ENCODE peak calls at places on chromosome 22, in seven cellular contexts. Z is A549, X is tibial nerve, G is uterus, U is AG10803, S is sigmoid colon, A is kidney. T is an unnamed sample.

GRCh38 chr22:24445481-24446290 is 18.3 kb downstream of the ADORA2A start:
- DNase-seq in Z (no peak), X (no peak), G (no peak), U (no peak), S (no peak), A (peak; percentile 52), T (peak; percentile 66)

GRCh38 chr22:44658371-44658953 is 43.5 kb upstream of the PRR5 start:
- DNase-seq in Z (no peak), X (no peak), G (peak; percentile 41), U (peak; percentile 94), S (peak; percentile 84), A (peak; percentile 74), T (no peak)

GRCh38 chr22:29157759-29158535 is 47.7 kb upstream of the EMID1 start:
- DNase-seq in Z (peak; percentile 25), X (no peak), G (no peak), U (no peak), S (peak; percentile 34), A (peak; percentile 29), T (peak; percentile 29)

GRCh38 chr22:42800731-42801536 is 56.1 kb downstream of the ARFGAP3 start:
- DNase-seq in Z (no peak), X (no peak), G (no peak), U (no peak), S (no peak), A (no peak), T (peak; percentile 49)

GRCh38 chr22:40345801-40346177 is 511 bp upstream of the ADSL start:
- DNase-seq in Z (no peak), X (no peak), G (no peak), U (peak; percentile 33), S (no peak), A (peak; percentile 79), T (no peak)

GRCh38 chr22:20464096-20464614 is 26.5 kb upstream of the SCARF2 start:
- DNase-seq in Z (no peak), X (no peak), G (no peak), U (no peak), S (no peak), A (peak; percentile 57), T (no peak)

GRCh38 chr22:42962295-42963230 is 52.4 kb downstream of the PACSIN2 start:
- DNase-seq in Z (peak; percentile 27), X (no peak), G (no peak), U (peak; percentile 35), S (no peak), A (peak; percentile 87), T (no peak)

GRCh38 chr22:39748877-39749276 is 144.7 kb downstream of the ENTHD1 start:
- DNase-seq in Z (no peak), X (no peak), G (no peak), U (peak; percentile 18), S (no peak), A (no peak), T (no peak)

GRCh38 chr22:33529424-33530113 is 390.7 kb downstream of the LARGE1 start:
- DNase-seq in Z (no peak), X (no peak), G (peak; percentile 44), U (peak; percentile 47), S (no peak), A (no peak), T (no peak)

GRCh38 chr22:31619611-31620300 is 42.3 kb downstream of the PISD start:
- DNase-seq in Z (no peak), X (no peak), G (no peak), U (no peak), S (no peak), A (no peak), T (no peak)

GRCh38 chr22:49450521-49450920 is 377.2 kb downstream of the BRD1 start:
- DNase-seq in Z (no peak), X (no peak), G (no peak), U (no peak), S (no peak), A (no peak), T (no peak)

GRCh38 chr22:49453816-49454215 is 373.9 kb downstream of the BRD1 start:
- DNase-seq in Z (no peak), X (no peak), G (no peak), U (no peak), S (no peak), A (no peak), T (no peak)

GRCh38 chr22:49451070-49451840 is 376.4 kb downstream of the BRD1 start:
- DNase-seq in Z (no peak), X (no peak), G (no peak), U (no peak), S (no peak), A (no peak), T (no peak)

GRCh38 chr22:49454726-49455125 is 372.9 kb downstream of the BRD1 start:
- DNase-seq in Z (no peak), X (no peak), G (no peak), U (no peak), S (no peak), A (no peak), T (no peak)

GRCh38 chr22:49452362-49452946 is 375.2 kb downstream of the BRD1 start:
- DNase-seq in Z (no peak), X (no peak), G (no peak), U (no peak), S (no peak), A (no peak), T (no peak)
- H3K4me3 ChIP-seq in Z (no peak overlapping the region), X (no peak overlapping the region), G (no peak overlapping the region), U (no peak overlapping the region), S (no peak overlapping the region), A (no peak overlapping the region), T (no peak overlapping the region)

GRCh38 chr22:35230839-35231584 is 26.3 kb upstream of the HMGXB4 start:
- DNase-seq in Z (peak; percentile 48), X (no peak), G (no peak), U (no peak), S (no peak), A (no peak), T (no peak)

GRCh38 chr22:35231585-35232084 is 25.7 kb upstream of the HMGXB4 start:
- DNase-seq in Z (peak; percentile 78), X (no peak), G (peak; percentile 28), U (peak; percentile 52), S (no peak), A (peak; percentile 78), T (no peak)

GRCh38 chr22:35227248-35227647 is 30.0 kb upstream of the HMGXB4 start:
- DNase-seq in Z (no peak), X (no peak), G (no peak), U (no peak), S (no peak), A (no peak), T (no peak)

GRCh38 chr22:35229865-35230264 is 27.4 kb upstream of the HMGXB4 start:
- DNase-seq in Z (no peak), X (no peak), G (no peak), U (no peak), S (no peak), A (no peak), T (no peak)

DNA sequence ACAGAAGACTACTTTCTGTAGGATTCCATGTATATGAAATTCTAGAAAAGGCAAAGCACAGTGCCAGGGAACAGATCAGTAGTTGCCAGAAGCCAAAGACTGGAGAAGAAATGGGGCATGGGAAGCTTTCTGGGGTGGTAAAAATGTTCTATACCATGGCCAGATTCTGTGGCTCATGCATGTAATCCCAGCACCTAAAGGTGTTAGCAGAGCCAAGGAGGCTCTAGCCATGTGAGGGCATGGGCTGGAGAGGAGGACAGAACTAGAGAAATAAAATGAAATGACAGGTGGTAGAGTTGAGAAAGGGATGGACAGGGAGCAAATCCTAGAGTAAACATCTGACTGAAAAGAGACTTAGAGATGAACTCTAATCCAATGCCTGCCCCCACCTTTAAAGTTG is 26.9 kb upstream of the HMGXB4 start:
- DNase-seq in Z (no peak), X (no peak), G (no peak), U (no peak), S (no peak), A (no peak), T (no peak)
- H3K4me3 ChIP-seq in Z (peak overlapping the region; percentile 32), X (no peak overlapping the region), G (no peak overlapping the region), U (no peak overlapping the region), S (no peak overlapping the region), A (no peak overlapping the region), T (no peak overlapping the region)

GRCh38 chr22:26589367-26589844 is 526 bp downstream of the TPST2 start:
- DNase-seq in Z (peak; percentile 20), X (no peak), G (peak; percentile 33), U (peak; percentile 34), S (no peak), A (peak; percentile 81), T (peak; percentile 79)

GRCh38 chr22:26588749-26589366 is 1.1 kb downstream of the TPST2 start:
- DNase-seq in Z (no peak), X (no peak), G (no peak), U (no peak), S (no peak), A (peak; percentile 35), T (no peak)

GRCh38 chr22:26586556-26587325 is 3.2 kb downstream of the TPST2 start:
- DNase-seq in Z (no peak), X (no peak), G (peak; percentile 34), U (no peak), S (peak; percentile 57), A (peak; percentile 57), T (no peak)

GRCh38 chr22:26589845-26590524 is at the start of gene TPST2:
- DNase-seq in Z (peak; percentile 60), X (peak; percentile 61), G (peak; percentile 68), U (peak; percentile 69), S (peak; percentile 86), A (peak; percentile 92), T (peak; percentile 88)

DNA sequence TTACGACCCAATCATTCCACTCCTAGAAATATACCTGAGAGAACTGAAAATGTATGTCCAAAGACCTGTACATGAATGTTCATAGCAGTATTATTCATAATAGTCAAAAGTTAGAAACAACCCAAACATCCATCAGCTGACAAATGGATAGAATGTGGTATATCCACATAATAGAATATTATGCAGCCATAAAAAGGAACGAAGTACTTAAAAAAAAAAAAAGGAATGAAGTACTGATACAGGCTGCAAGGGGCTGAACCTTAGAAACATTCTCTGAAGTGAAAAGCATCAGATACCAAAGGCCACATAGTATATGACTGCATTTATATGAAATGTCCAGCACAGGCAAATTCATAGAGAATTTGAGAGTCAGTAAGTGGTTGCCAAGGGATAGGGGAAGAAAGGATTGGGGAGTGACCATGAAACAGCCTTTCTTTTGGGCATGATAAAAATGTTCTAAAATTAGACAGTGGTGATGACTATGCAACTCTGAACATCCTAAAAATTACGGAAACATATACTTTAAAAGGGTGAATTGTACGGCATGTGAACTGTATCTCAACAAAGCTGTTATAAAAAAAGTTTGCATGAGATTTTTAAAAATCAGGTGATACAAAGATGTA is 1.8 kb downstream of the TPST2 start:
- DNase-seq in Z (no peak), X (no peak), G (no peak), U (peak; percentile 68), S (no peak), A (no peak), T (no peak)
- H3K4me3 ChIP-seq in Z (no peak overlapping the region), X (no peak overlapping the region), G (no peak overlapping the region), U (no peak overlapping the region), S (no peak overlapping the region), A (no peak overlapping the region), T (no peak overlapping the region)

DNA sequence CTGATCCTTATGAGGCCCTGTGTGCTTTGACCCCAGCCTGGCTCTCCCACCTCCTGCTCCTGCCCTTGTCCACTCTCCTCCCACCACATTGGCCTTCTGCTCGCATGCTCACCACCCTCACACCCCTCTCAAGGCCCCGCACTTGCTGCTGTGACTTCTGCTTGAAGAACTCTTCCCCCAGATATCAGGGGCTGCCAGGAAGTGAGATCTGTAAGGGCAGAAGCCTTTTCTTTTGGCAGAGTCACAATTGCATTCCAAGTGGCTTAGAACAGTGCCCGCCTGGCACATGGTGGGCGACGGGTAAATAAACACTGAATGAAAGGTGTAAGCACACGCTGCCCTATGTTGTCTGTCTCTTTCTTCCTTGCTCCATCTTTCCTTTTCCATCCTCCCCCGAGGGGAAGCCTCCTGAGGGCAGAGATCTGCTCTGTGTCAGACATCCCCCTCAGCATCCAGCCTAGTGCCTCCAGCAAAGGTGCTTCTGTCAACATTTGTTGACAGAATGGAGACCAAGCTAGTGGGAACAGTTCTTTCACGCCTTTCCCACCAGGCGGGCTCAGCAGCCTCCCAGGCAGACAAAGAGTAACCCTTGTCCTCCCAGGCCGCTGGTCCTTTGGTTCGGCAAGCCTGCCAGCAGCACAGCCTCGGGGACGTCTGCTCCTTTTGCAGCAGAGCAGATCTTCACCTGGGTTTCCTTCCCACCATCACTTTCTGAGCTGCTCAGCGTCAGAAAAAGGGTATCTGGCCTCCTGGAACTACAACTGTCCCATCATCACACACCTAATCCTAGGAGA is 10.0 kb upstream of the PEX26 start:
- DNase-seq in Z (no peak), X (no peak), G (no peak), U (peak; percentile 27), S (no peak), A (peak; percentile 54), T (no peak)
- H3K4me3 ChIP-seq in Z (no peak overlapping the region), X (no peak overlapping the region), G (no peak overlapping the region), U (no peak overlapping the region), S (no peak overlapping the region), A (no peak overlapping the region), T (peak overlapping the region; percentile 53)

T was measured in coronary artery.